ENCODE peak calls at places on chromosomes 5 and 9, in six cellular contexts. Q, U, C, E, T and O are unnamed samples. For H3K4me1, the result is how much of the 10 kb centered on the place peaks cover.

GRCh38 chr9:98851730-98852462 is 44.4 kb downstream of the GALNT12 start:
- DNase-seq in Q (peak), U (no peak), C (no peak), E (no peak), T (no peak), O (no peak)

GRCh38 chr9:13705913-13706312 is 426.4 kb upstream of the MPDZ start:
- DNase-seq in Q (no peak), U (peak), C (peak), E (no peak), T (peak), O (no peak)

GRCh38 chr5:93296338-93296737 is 284.7 kb downstream of the NR2F1-AS1 start:
- DNase-seq in Q (peak), U (no peak), C (no peak), E (no peak), T (no peak), O (no peak)

GRCh38 chr9:97387936-97388684 is 23.8 kb upstream of the TDRD7 start:
- DNase-seq in Q (no peak), U (no peak), C (no peak), E (peak), T (no peak), O (no peak)

GRCh38 chr5:158117467-158118165 is 258.7 kb upstream of the CLINT1 start:
- DNase-seq in Q (no peak), U (peak), C (peak), E (no peak), T (no peak), O (no peak)

GRCh38 chr5:167295686-167296015 is 995.8 kb upstream of the WWC1 start:
- DNase-seq in Q (no peak), U (peak), C (no peak), E (no peak), T (no peak), O (no peak)

GRCh38 chr9:136799079-136799853 is 3.1 kb downstream of the CCDC183 start:
- DNase-seq in Q (peak), U (peak), C (no peak), E (peak), T (no peak), O (no peak)

GRCh38 chr9:136079916-136080246 is 15.2 kb downstream of the NACC2 start:
- DNase-seq in Q (no peak), U (no peak), C (peak), E (no peak), T (no peak), O (no peak)

DNA sequence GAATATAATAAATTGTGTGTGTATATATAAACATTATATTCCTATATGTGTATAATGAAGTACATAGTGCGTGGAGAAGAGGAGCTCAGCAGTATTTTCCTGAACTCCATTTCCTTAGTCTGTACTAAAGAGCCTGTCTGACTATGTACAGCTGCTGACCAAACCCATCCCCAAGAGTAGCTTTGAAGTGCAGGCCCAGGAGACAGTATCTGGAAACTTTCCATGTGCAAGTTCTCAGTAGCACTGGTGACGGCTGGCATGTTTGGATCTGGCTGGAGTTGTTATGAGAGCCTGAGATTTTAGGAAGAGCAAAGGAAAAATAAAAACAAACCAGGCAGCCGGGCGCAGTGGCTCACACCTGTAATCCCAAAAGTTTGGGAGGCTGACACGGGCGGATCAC is 244.2 kb downstream of the RFK start:
- DNase-seq in Q (no peak), U (no peak), C (no peak), E (no peak), T (no peak), O (no peak)
- H3K27ac ChIP-seq in Q (no peak), U (no peak), C (no peak), E (no peak), T (no peak), O (no peak)

DNA sequence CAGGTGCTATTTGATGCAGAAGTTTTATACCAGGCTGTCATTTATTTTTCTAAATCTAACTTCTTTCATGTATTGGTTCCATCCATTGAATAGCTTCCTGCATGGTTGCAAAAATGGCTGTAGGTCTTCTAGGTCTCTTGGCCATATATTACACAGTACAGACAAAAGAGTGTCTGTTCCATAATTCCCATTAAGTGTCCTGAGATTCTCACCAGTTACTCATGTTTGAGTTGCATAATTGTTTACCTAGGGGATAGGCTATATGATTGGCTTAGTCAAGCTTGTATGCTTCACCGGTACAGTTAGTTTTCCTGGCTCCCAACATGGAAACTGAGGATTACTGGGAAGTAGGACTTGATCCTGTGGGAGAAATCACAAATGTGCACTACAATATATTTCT is 399.4 kb upstream of the NUDT12 start:
- DNase-seq in Q (peak), U (no peak), C (no peak), E (no peak), T (no peak), O (no peak)
- TF ChIP-seq CTCF in Q (no peak), U (no peak), C (no peak), E (no peak), T (no peak), O (no peak)

GRCh38 chr5:141680178-141680577 is 1.9 kb downstream of the ARAP3 start:
- DNase-seq in Q (no peak), U (no peak), C (no peak), E (no peak), T (no peak), O (no peak)
- H3K4me1 ChIP-seq in Q (under half), U (under half), C (under half), E (under half), T (under half), O (under half)

DNA sequence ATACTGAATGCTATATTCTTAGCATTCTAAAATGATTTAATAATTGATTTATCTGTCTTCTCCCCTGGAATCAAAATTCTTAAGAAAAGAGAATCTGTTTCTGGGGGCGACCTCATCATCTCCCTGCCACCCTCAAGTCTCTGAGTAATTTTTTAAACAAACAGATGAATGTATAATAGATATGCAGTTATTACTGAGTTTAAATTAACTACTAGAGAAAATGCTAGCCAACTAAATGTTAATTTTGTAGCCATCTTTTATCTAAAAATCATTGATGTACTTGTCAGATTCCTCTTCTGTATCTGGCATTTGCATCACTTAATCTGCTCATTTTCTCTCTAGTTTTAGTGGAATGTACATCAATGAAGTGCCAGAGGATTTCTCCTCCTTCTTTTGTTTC is 87.5 kb downstream of the ERBIN start:
- DNase-seq in Q (no peak), U (no peak), C (no peak), E (no peak), T (no peak), O (no peak)
- H3K27ac ChIP-seq in Q (peak), U (no peak), C (no peak), E (no peak), T (no peak), O (no peak)

DNA sequence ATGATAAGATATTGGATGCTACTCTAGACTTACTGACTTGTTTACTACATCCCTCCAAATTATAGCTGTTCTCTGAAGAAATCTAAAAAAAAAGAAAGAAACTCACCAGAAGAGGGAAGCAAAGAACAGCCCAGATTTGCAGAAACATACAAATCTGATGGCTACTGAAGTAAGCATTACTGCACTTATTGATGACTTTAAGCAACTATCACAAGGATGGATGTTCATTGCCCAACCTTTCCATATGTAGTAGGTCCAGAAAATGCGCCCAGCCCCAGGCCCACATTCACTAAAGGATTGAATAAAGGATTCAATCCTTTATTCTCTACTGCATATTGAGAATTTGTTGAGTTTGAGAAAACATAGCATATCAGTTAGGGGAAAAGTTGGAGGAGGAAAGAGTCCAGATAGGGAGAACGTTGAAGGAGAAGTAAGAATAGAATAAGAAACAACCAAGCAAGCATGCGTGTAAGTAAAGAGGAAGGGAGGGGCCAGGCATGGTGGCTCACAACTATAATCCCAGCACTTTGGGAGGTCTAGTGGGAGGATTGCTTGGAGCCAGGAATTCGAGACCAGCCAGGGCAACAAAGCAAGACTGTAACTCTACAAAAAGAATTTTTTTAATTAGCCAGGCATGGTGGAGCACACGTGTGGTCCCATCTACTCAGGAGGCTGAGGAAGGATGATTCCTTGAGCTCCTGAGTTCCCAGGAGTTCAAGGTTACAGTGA is 33.8 kb upstream of the DTWD2 start:
- DNase-seq in Q (peak), U (peak), C (no peak), E (no peak), T (no peak), O (no peak)
- TF ChIP-seq CTCF in Q (peak), U (peak), C (no peak), E (no peak), T (peak), O (no peak)

GRCh38 chr5:88745093-88745696 is 137.8 kb downstream of the MEF2C start:
- DNase-seq in Q (no peak), U (peak), C (peak), E (no peak), T (no peak), O (no peak)

GRCh38 chr5:88743231-88743879 is 139.6 kb downstream of the MEF2C start:
- DNase-seq in Q (peak), U (peak), C (no peak), E (no peak), T (no peak), O (no peak)

GRCh38 chr5:88736494-88736893 is 146.5 kb downstream of the MEF2C start:
- DNase-seq in Q (no peak), U (no peak), C (no peak), E (no peak), T (no peak), O (no peak)

GRCh38 chr5:88741964-88742363 is 141.0 kb downstream of the MEF2C start:
- DNase-seq in Q (no peak), U (no peak), C (no peak), E (no peak), T (no peak), O (no peak)

GRCh38 chr5:88740604-88741003 is 142.4 kb downstream of the MEF2C start:
- DNase-seq in Q (no peak), U (no peak), C (no peak), E (no peak), T (no peak), O (no peak)
- H3K4me1 ChIP-seq in Q (under half), U (under half), C (half or more), E (under half), T (under half), O (under half)

GRCh38 chr5:142545653-142546322 is 140.1 kb downstream of the FGF1 start:
- DNase-seq in Q (no peak), U (peak), C (no peak), E (no peak), T (no peak), O (no peak)
- H3K27ac ChIP-seq in Q (no peak), U (no peak), C (no peak), E (no peak), T (no peak), O (peak)